ENCODE peak calls at places on chromosomes 16 and 17, in nine cellular contexts. One of them, this sample, is unnamed.
A peak's percentile ranks its signal among the peaks of the same experiment; 100 is the strongest.

GRCh38 chr16:24800586-24800985 is 45.2 kb upstream of the SLC5A11 start:
- DNase-seq in HCT116: no peak
- DNase-seq in breast epithelium: no peak
- DNase-seq in neural progenitor cell: no peak
- DNase-seq in cardiac muscle cell: peak; percentile 24
- DNase-seq in dorsolateral prefrontal cortex: no peak
- DNase-seq in transverse colon: no peak
- DNase-seq in PC-9: peak; percentile 26
- DNase-seq in gastrocnemius medialis: no peak
- DNase-seq in this sample: no peak

GRCh38 chr16:1647904-1648303 is 30.2 kb upstream of the JPT2 start:
- DNase-seq in gastrocnemius medialis: no peak
- DNase-seq in neural progenitor cell: no peak
- DNase-seq in dorsolateral prefrontal cortex: no peak
- DNase-seq in transverse colon: no peak
- DNase-seq in breast epithelium: no peak
- DNase-seq in cardiac muscle cell: no peak
- DNase-seq in HCT116: no peak
- DNase-seq in PC-9: no peak
- DNase-seq in this sample: no peak

GRCh38 chr17:80981062-80981902 is 10.4 kb upstream of the CHMP6 start:
- DNase-seq in breast epithelium: no peak
- DNase-seq in gastrocnemius medialis: no peak
- DNase-seq in PC-9: no peak
- DNase-seq in HCT116: no peak
- DNase-seq in neural progenitor cell: peak; percentile 83
- DNase-seq in dorsolateral prefrontal cortex: no peak
- DNase-seq in transverse colon: no peak
- DNase-seq in cardiac muscle cell: peak; percentile 59
- DNase-seq in this sample: no peak

GRCh38 chr16:48112603-48113400 is 43.0 kb downstream of the ABCC12 start:
- DNase-seq in gastrocnemius medialis: no peak
- DNase-seq in HCT116: no peak
- DNase-seq in neural progenitor cell: no peak
- DNase-seq in transverse colon: no peak
- DNase-seq in PC-9: no peak
- DNase-seq in breast epithelium: no peak
- DNase-seq in dorsolateral prefrontal cortex: no peak
- DNase-seq in cardiac muscle cell: no peak
- DNase-seq in this sample: no peak

GRCh38 chr16:73071131-73071940 is 23.4 kb upstream of the ZFHX3 start:
- DNase-seq in gastrocnemius medialis: peak; percentile 41
- DNase-seq in dorsolateral prefrontal cortex: no peak
- DNase-seq in HCT116: no peak
- DNase-seq in PC-9: peak; percentile 37
- DNase-seq in transverse colon: peak; percentile 72
- DNase-seq in breast epithelium: no peak
- DNase-seq in cardiac muscle cell: peak; percentile 78
- DNase-seq in neural progenitor cell: peak; percentile 73
- DNase-seq in this sample: no peak

GRCh38 chr17:58516644-58517377 is 2.4 kb upstream of the MTMR4 start:
- DNase-seq in breast epithelium: no peak
- DNase-seq in neural progenitor cell: no peak
- DNase-seq in PC-9: no peak
- DNase-seq in gastrocnemius medialis: no peak
- DNase-seq in transverse colon: peak; percentile 69
- DNase-seq in cardiac muscle cell: no peak
- DNase-seq in HCT116: no peak
- DNase-seq in dorsolateral prefrontal cortex: no peak
- DNase-seq in this sample: no peak

GRCh38 chr16:373020-373598 is 2.8 kb upstream of the MRPL28 start:
- DNase-seq in neural progenitor cell: no peak
- DNase-seq in breast epithelium: no peak
- DNase-seq in gastrocnemius medialis: no peak
- DNase-seq in transverse colon: no peak
- DNase-seq in PC-9: no peak
- DNase-seq in dorsolateral prefrontal cortex: no peak
- DNase-seq in cardiac muscle cell: no peak
- DNase-seq in HCT116: no peak
- DNase-seq in this sample: no peak

GRCh38 chr16:69382421-69382820 is 3.4 kb downstream of the TERF2 start:
- DNase-seq in PC-9: no peak
- DNase-seq in gastrocnemius medialis: no peak
- DNase-seq in neural progenitor cell: no peak
- DNase-seq in transverse colon: no peak
- DNase-seq in breast epithelium: no peak
- DNase-seq in dorsolateral prefrontal cortex: no peak
- DNase-seq in cardiac muscle cell: peak; percentile 35
- DNase-seq in HCT116: no peak
- DNase-seq in this sample: no peak

GRCh38 chr17:77371117-77371887 is 230.5 kb downstream of the SEC14L1 start:
- DNase-seq in neural progenitor cell: no peak
- DNase-seq in gastrocnemius medialis: no peak
- DNase-seq in PC-9: no peak
- DNase-seq in cardiac muscle cell: no peak
- DNase-seq in transverse colon: no peak
- DNase-seq in breast epithelium: no peak
- DNase-seq in dorsolateral prefrontal cortex: no peak
- DNase-seq in HCT116: no peak
- DNase-seq in this sample: no peak

GRCh38 chr17:70375406-70375805 is 206.1 kb downstream of the KCNJ2 start:
- DNase-seq in transverse colon: no peak
- DNase-seq in cardiac muscle cell: no peak
- DNase-seq in HCT116: no peak
- DNase-seq in PC-9: no peak
- DNase-seq in gastrocnemius medialis: no peak
- DNase-seq in dorsolateral prefrontal cortex: no peak
- DNase-seq in breast epithelium: no peak
- DNase-seq in neural progenitor cell: no peak
- DNase-seq in this sample: no peak

GRCh38 chr16:85321856-85322271 is 209.6 kb upstream of the CIBAR2 start:
- DNase-seq in dorsolateral prefrontal cortex: peak; percentile 70
- DNase-seq in gastrocnemius medialis: peak; percentile 98
- DNase-seq in HCT116: no peak
- DNase-seq in cardiac muscle cell: no peak
- DNase-seq in neural progenitor cell: no peak
- DNase-seq in PC-9: peak; percentile 50
- DNase-seq in transverse colon: peak; percentile 73
- DNase-seq in breast epithelium: peak; percentile 89
- DNase-seq in this sample: no peak

DNA sequence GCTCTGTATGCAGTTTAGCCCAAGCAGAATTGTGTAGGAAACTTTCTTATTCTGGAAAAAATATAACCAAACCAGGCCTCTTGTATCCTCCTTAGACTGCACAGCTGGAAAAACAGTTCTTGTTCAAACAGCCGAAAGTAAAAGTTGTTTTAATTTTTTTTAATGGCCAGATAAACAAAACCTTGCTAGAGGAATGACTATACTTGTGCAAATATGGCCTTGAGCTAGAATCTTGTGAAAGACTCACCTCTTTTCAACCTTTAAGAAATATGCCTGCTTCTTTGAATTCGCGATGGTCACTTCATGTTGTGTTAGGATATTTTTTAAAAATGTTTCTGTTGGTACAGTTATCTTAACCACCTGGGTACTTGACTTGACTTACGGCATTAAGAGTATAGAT is 114.6 kb upstream of the MAF start:
- DNase-seq in breast epithelium: no peak
- DNase-seq in gastrocnemius medialis: no peak
- DNase-seq in HCT116: no peak
- DNase-seq in neural progenitor cell: no peak
- DNase-seq in dorsolateral prefrontal cortex: no peak
- DNase-seq in transverse colon: no peak
- DNase-seq in PC-9: no peak
- DNase-seq in cardiac muscle cell: no peak
- DNase-seq in this sample: no peak
- H3K27ac ChIP-seq in breast epithelium: no peak overlapping the region
- H3K27ac ChIP-seq in gastrocnemius medialis: no peak overlapping the region
- H3K27ac ChIP-seq in HCT116: no peak overlapping the region
- H3K27ac ChIP-seq in neural progenitor cell: no peak overlapping the region
- H3K27ac ChIP-seq in dorsolateral prefrontal cortex: no peak overlapping the region
- H3K27ac ChIP-seq in transverse colon: no peak overlapping the region
- H3K27ac ChIP-seq in PC-9: no peak overlapping the region
- H3K27ac ChIP-seq in cardiac muscle cell: no peak overlapping the region
- H3K27ac ChIP-seq in this sample: no peak overlapping the region

DNA sequence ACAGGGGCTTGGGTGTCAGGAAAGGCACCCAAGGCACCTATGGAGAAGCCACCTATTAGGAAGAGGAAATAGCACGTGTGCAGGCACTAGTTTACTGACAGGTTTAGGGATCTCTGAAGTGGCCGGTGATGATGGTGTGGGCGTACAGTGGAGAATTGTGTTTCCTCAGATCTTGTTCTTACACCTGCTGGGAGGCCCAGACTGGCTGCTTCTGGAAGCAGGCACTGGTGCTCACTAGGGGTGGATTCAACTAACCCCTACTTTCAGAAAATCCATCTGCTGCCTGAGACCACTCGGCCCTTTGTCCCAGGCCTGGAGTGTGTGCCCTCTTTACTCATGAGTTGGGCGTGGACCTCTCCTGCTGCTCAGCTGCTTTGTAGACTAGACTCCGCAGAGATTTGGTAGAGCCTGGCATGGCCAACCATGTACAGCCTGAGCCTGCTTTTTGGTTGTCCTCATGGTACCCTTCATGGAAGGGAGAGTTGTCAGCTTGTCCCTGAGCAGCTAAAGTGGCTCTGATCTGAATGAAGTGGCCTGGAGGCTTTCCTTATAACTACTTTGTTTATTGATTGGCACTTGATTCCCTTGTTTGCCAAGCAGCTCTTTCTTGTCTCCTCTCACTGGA is 1.4 kb downstream of the EDC4 start:
- DNase-seq in gastrocnemius medialis: no peak
- DNase-seq in neural progenitor cell: no peak
- DNase-seq in cardiac muscle cell: no peak
- DNase-seq in dorsolateral prefrontal cortex: no peak
- DNase-seq in transverse colon: no peak
- DNase-seq in HCT116: no peak
- DNase-seq in breast epithelium: no peak
- DNase-seq in PC-9: no peak
- DNase-seq in this sample: no peak
- H3K4me3 ChIP-seq in gastrocnemius medialis: peak overlapping the region; percentile 92
- H3K4me3 ChIP-seq in neural progenitor cell: peak overlapping the region; percentile 95
- H3K4me3 ChIP-seq in cardiac muscle cell: peak overlapping the region; percentile 82
- H3K4me3 ChIP-seq in dorsolateral prefrontal cortex: peak overlapping the region; percentile 86
- H3K4me3 ChIP-seq in transverse colon: peak overlapping the region; percentile 88
- H3K4me3 ChIP-seq in HCT116: peak overlapping the region; percentile 97
- H3K4me3 ChIP-seq in breast epithelium: peak overlapping the region; percentile 98
- H3K4me3 ChIP-seq in PC-9: peak overlapping the region; percentile 83
- H3K4me3 ChIP-seq in this sample: peak overlapping the region; percentile 94

DNA sequence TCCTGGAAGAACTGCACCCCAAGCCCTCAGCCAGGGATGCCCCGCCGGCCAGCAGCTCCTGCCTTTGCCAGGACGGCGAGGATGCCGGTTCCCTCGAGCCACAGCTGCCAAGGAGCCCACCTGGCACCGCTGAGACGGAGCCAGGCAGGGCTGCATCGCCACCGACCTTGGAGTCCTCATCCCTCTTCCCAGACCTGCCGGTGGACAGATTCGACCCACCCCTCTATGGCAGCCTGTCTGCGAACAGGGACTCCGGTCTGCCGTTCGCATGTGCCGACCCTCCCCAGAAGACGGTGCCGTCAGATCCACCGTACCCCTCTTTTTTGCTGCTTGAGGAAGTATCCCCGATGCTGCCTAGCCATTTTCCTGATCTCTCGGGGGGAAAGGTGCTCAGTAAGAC is 21.4 kb upstream of the ZFPM1 start:
- DNase-seq in PC-9: no peak
- DNase-seq in breast epithelium: no peak
- DNase-seq in neural progenitor cell: no peak
- DNase-seq in cardiac muscle cell: no peak
- DNase-seq in gastrocnemius medialis: no peak
- DNase-seq in HCT116: no peak
- DNase-seq in transverse colon: no peak
- DNase-seq in dorsolateral prefrontal cortex: no peak
- DNase-seq in this sample: no peak
- H3K27ac ChIP-seq in PC-9: no peak overlapping the region
- H3K27ac ChIP-seq in breast epithelium: no peak overlapping the region
- H3K27ac ChIP-seq in neural progenitor cell: no peak overlapping the region
- H3K27ac ChIP-seq in cardiac muscle cell: no peak overlapping the region
- H3K27ac ChIP-seq in gastrocnemius medialis: no peak overlapping the region
- H3K27ac ChIP-seq in HCT116: no peak overlapping the region
- H3K27ac ChIP-seq in transverse colon: no peak overlapping the region
- H3K27ac ChIP-seq in dorsolateral prefrontal cortex: no peak overlapping the region
- H3K27ac ChIP-seq in this sample: no peak overlapping the region

GRCh38 chr17:332023-332422 is 20.6 kb downstream of the RPH3AL start:
- DNase-seq in PC-9: no peak
- DNase-seq in transverse colon: no peak
- DNase-seq in gastrocnemius medialis: no peak
- DNase-seq in cardiac muscle cell: no peak
- DNase-seq in breast epithelium: no peak
- DNase-seq in HCT116: no peak
- DNase-seq in neural progenitor cell: no peak
- DNase-seq in dorsolateral prefrontal cortex: no peak
- DNase-seq in this sample: no peak
- H3K4me3 ChIP-seq in PC-9: no peak overlapping the region
- H3K4me3 ChIP-seq in transverse colon: no peak overlapping the region
- H3K4me3 ChIP-seq in gastrocnemius medialis: peak overlapping the region; percentile 71
- H3K4me3 ChIP-seq in cardiac muscle cell: no peak overlapping the region
- H3K4me3 ChIP-seq in breast epithelium: peak overlapping the region; percentile 38
- H3K4me3 ChIP-seq in HCT116: no peak overlapping the region
- H3K4me3 ChIP-seq in neural progenitor cell: no peak overlapping the region
- H3K4me3 ChIP-seq in dorsolateral prefrontal cortex: peak overlapping the region; percentile 38
- H3K4me3 ChIP-seq in this sample: peak overlapping the region; percentile 16

GRCh38 chr17:32525116-32525515 is 38.3 kb downstream of the CDK5R1 start:
- DNase-seq in breast epithelium: no peak
- DNase-seq in cardiac muscle cell: peak; percentile 86
- DNase-seq in HCT116: no peak
- DNase-seq in neural progenitor cell: no peak
- DNase-seq in gastrocnemius medialis: no peak
- DNase-seq in PC-9: no peak
- DNase-seq in transverse colon: no peak
- DNase-seq in dorsolateral prefrontal cortex: no peak
- DNase-seq in this sample: no peak
- H3K27ac ChIP-seq in breast epithelium: no peak overlapping the region
- H3K27ac ChIP-seq in cardiac muscle cell: peak overlapping the region; percentile 88
- H3K27ac ChIP-seq in HCT116: no peak overlapping the region
- H3K27ac ChIP-seq in neural progenitor cell: no peak overlapping the region
- H3K27ac ChIP-seq in gastrocnemius medialis: no peak overlapping the region
- H3K27ac ChIP-seq in PC-9: no peak overlapping the region
- H3K27ac ChIP-seq in transverse colon: no peak overlapping the region
- H3K27ac ChIP-seq in dorsolateral prefrontal cortex: no peak overlapping the region
- H3K27ac ChIP-seq in this sample: no peak overlapping the region